ENCODE peak calls at places on chromosomes 12 and 14, in five cellular contexts. Q, U, B, O and P are unnamed samples.

GRCh38 chr14:37553935-37554550 is 41.0 kb downstream of the FOXA1 start:
- DNase-seq in Q (no peak), U (no peak), B (no peak), O (no peak), P (no peak)

GRCh38 chr12:52713960-52714886 is 10.9 kb upstream of the KRT77 start:
- DNase-seq in Q (no peak), U (no peak), B (no peak), O (no peak), P (no peak)

GRCh38 chr12:121181181-121181580 is 28.7 kb upstream of the P2RX4 start:
- DNase-seq in Q (peak; percentile 59), U (no peak), B (peak; percentile 57), O (no peak), P (no peak)

GRCh38 chr14:67158559-67158958 is 30.7 kb upstream of the GARIN2 start:
- DNase-seq in Q (no peak), U (no peak), B (no peak), O (no peak), P (no peak)

GRCh38 chr14:55706893-55707292 is 126.9 kb downstream of the KTN1 start:
- DNase-seq in Q (no peak), U (no peak), B (no peak), O (no peak), P (no peak)

GRCh38 chr12:106001819-106002218 is 136.9 kb downstream of the NUAK1 start:
- DNase-seq in Q (no peak), U (no peak), B (no peak), O (no peak), P (no peak)

GRCh38 chr12:23686095-23686494 is 263.4 kb downstream of the SOX5 start:
- DNase-seq in Q (no peak), U (no peak), B (no peak), O (no peak), P (no peak)

GRCh38 chr12:54009171-54010052 is 627 bp downstream of the HOXC8 start:
- DNase-seq in Q (peak; percentile 27), U (no peak), B (no peak), O (no peak), P (no peak)

GRCh38 chr12:18468521-18469075 is 207.3 kb downstream of the PIK3C2G start:
- DNase-seq in Q (peak; percentile 30), U (peak; percentile 65), B (peak; percentile 31), O (no peak), P (no peak)

GRCh38 chr14:65042731-65043372 is 56.2 kb downstream of the FNTB start:
- DNase-seq in Q (no peak), U (no peak), B (no peak), O (no peak), P (peak; percentile 27)

GRCh38 chr14:85675957-85676356 is 146.0 kb downstream of the FLRT2 start:
- DNase-seq in Q (no peak), U (no peak), B (no peak), O (no peak), P (no peak)

GRCh38 chr12:99529966-99530365 is 117.6 kb upstream of the GARIN6 start:
- DNase-seq in Q (no peak), U (no peak), B (no peak), O (no peak), P (no peak)

GRCh38 chr12:79250186-79250585 is 385.6 kb downstream of the SYT1 start:
- DNase-seq in Q (no peak), U (no peak), B (peak; percentile 11), O (no peak), P (no peak)

GRCh38 chr12:91099836-91100235 is 11.5 kb downstream of the LUM start:
- DNase-seq in Q (no peak), U (no peak), B (no peak), O (no peak), P (no peak)

GRCh38 chr12:71640316-71640715 is 23.3 kb downstream of the ZFC3H1 start:
- DNase-seq in Q (no peak), U (no peak), B (no peak), O (no peak), P (no peak)

GRCh38 chr14:105876829-105877228 is 350.4 kb downstream of the TMEM121 start:
- DNase-seq in Q (no peak), U (no peak), B (no peak), O (no peak), P (no peak)

GRCh38 chr12:71045781-71046180 is 112.0 kb downstream of the TSPAN8 start:
- DNase-seq in Q (peak; percentile 88), U (no peak), B (peak; percentile 83), O (no peak), P (no peak)

GRCh38 chr14:59236195-59236594 is 47.7 kb downstream of the DAAM1 start:
- DNase-seq in Q (no peak), U (no peak), B (no peak), O (no peak), P (no peak)